ENCODE peak calls at places on chromosomes 4 and X, in nine cellular contexts. One of them, this sample, is unnamed.

GRCh38 chrX:12984629-12985303 is 9.9 kb downstream of the TMSB4X start:
- DNase-seq in CD4-positive, alpha-beta T cell: no peak
- DNase-seq in substantia nigra: no peak
- DNase-seq in ureter: no peak
- DNase-seq in NCI-H2029: peak; percentile 53
- DNase-seq in NCI-H748 treated with DMSO at 0.1 percent for 48 hours: no peak
- DNase-seq in globus pallidus: no peak
- DNase-seq in adrenal gland: no peak
- DNase-seq in activated gamma-delta T cell treated with anti-CD3 and anti-CD28 coated beads, Interleukin-2, amount 50 U/mL, for 16 hours: no peak
- DNase-seq in this sample: peak; percentile 51

GRCh38 chr4:76993787-76994641 is 44.5 kb downstream of the SEPTIN11 start:
- DNase-seq in ureter: no peak
- DNase-seq in NCI-H748 treated with DMSO at 0.1 percent for 48 hours: no peak
- DNase-seq in globus pallidus: no peak
- DNase-seq in NCI-H2029: peak; percentile 92
- DNase-seq in CD4-positive, alpha-beta T cell: peak; percentile 37
- DNase-seq in adrenal gland: no peak
- DNase-seq in activated gamma-delta T cell treated with anti-CD3 and anti-CD28 coated beads, Interleukin-2, amount 50 U/mL, for 16 hours: peak; percentile 12
- DNase-seq in substantia nigra: no peak
- DNase-seq in this sample: no peak

GRCh38 chr4:16066586-16067128 is 17.2 kb downstream of the PROM1 start:
- DNase-seq in globus pallidus: no peak
- DNase-seq in NCI-H2029: peak; percentile 64
- DNase-seq in NCI-H748 treated with DMSO at 0.1 percent for 48 hours: no peak
- DNase-seq in CD4-positive, alpha-beta T cell: no peak
- DNase-seq in substantia nigra: no peak
- DNase-seq in adrenal gland: no peak
- DNase-seq in ureter: no peak
- DNase-seq in activated gamma-delta T cell treated with anti-CD3 and anti-CD28 coated beads, Interleukin-2, amount 50 U/mL, for 16 hours: no peak
- DNase-seq in this sample: no peak

GRCh38 chr4:7607156-7607910 is 172.6 kb upstream of the PSAPL1 start:
- DNase-seq in globus pallidus: no peak
- DNase-seq in CD4-positive, alpha-beta T cell: no peak
- DNase-seq in NCI-H2029: no peak
- DNase-seq in NCI-H748 treated with DMSO at 0.1 percent for 48 hours: no peak
- DNase-seq in adrenal gland: no peak
- DNase-seq in substantia nigra: no peak
- DNase-seq in activated gamma-delta T cell treated with anti-CD3 and anti-CD28 coated beads, Interleukin-2, amount 50 U/mL, for 16 hours: no peak
- DNase-seq in ureter: no peak
- DNase-seq in this sample: no peak

GRCh38 chr4:156779774-156780173 is 191.8 kb downstream of the PDGFC start:
- DNase-seq in globus pallidus: no peak
- DNase-seq in NCI-H748 treated with DMSO at 0.1 percent for 48 hours: no peak
- DNase-seq in NCI-H2029: no peak
- DNase-seq in CD4-positive, alpha-beta T cell: no peak
- DNase-seq in ureter: no peak
- DNase-seq in activated gamma-delta T cell treated with anti-CD3 and anti-CD28 coated beads, Interleukin-2, amount 50 U/mL, for 16 hours: no peak
- DNase-seq in adrenal gland: no peak
- DNase-seq in substantia nigra: no peak
- DNase-seq in this sample: no peak

GRCh38 chr4:6019316-6020263 is 1.4 kb upstream of the C4orf50 start:
- DNase-seq in ureter: no peak
- DNase-seq in activated gamma-delta T cell treated with anti-CD3 and anti-CD28 coated beads, Interleukin-2, amount 50 U/mL, for 16 hours: no peak
- DNase-seq in substantia nigra: no peak
- DNase-seq in NCI-H748 treated with DMSO at 0.1 percent for 48 hours: no peak
- DNase-seq in NCI-H2029: peak; percentile 20
- DNase-seq in adrenal gland: peak; percentile 24
- DNase-seq in CD4-positive, alpha-beta T cell: no peak
- DNase-seq in globus pallidus: peak; percentile 34
- DNase-seq in this sample: peak; percentile 23

GRCh38 chr4:26978387-26979071 is 117.9 kb downstream of the STIM2 start:
- DNase-seq in adrenal gland: no peak
- DNase-seq in CD4-positive, alpha-beta T cell: no peak
- DNase-seq in substantia nigra: no peak
- DNase-seq in ureter: no peak
- DNase-seq in globus pallidus: no peak
- DNase-seq in NCI-H2029: no peak
- DNase-seq in NCI-H748 treated with DMSO at 0.1 percent for 48 hours: no peak
- DNase-seq in activated gamma-delta T cell treated with anti-CD3 and anti-CD28 coated beads, Interleukin-2, amount 50 U/mL, for 16 hours: no peak
- DNase-seq in this sample: no peak

GRCh38 chr4:104897297-104897645 is 249.4 kb upstream of the TET2 start:
- DNase-seq in CD4-positive, alpha-beta T cell: no peak
- DNase-seq in substantia nigra: no peak
- DNase-seq in activated gamma-delta T cell treated with anti-CD3 and anti-CD28 coated beads, Interleukin-2, amount 50 U/mL, for 16 hours: no peak
- DNase-seq in NCI-H748 treated with DMSO at 0.1 percent for 48 hours: no peak
- DNase-seq in ureter: no peak
- DNase-seq in globus pallidus: no peak
- DNase-seq in adrenal gland: no peak
- DNase-seq in NCI-H2029: no peak
- DNase-seq in this sample: no peak

GRCh38 chr4:169383724-169384123 is 113.0 kb upstream of the SH3RF1 start:
- DNase-seq in activated gamma-delta T cell treated with anti-CD3 and anti-CD28 coated beads, Interleukin-2, amount 50 U/mL, for 16 hours: no peak
- DNase-seq in CD4-positive, alpha-beta T cell: no peak
- DNase-seq in substantia nigra: no peak
- DNase-seq in ureter: no peak
- DNase-seq in adrenal gland: no peak
- DNase-seq in NCI-H748 treated with DMSO at 0.1 percent for 48 hours: no peak
- DNase-seq in NCI-H2029: no peak
- DNase-seq in globus pallidus: no peak
- DNase-seq in this sample: no peak

GRCh38 chr4:67397931-67398330 is 147.4 kb downstream of the CENPC start:
- DNase-seq in substantia nigra: no peak
- DNase-seq in activated gamma-delta T cell treated with anti-CD3 and anti-CD28 coated beads, Interleukin-2, amount 50 U/mL, for 16 hours: no peak
- DNase-seq in adrenal gland: no peak
- DNase-seq in CD4-positive, alpha-beta T cell: no peak
- DNase-seq in globus pallidus: no peak
- DNase-seq in ureter: no peak
- DNase-seq in NCI-H2029: no peak
- DNase-seq in NCI-H748 treated with DMSO at 0.1 percent for 48 hours: no peak
- DNase-seq in this sample: no peak

GRCh38 chr4:142248946-142249345 is 597.2 kb downstream of the INPP4B start:
- DNase-seq in CD4-positive, alpha-beta T cell: no peak
- DNase-seq in globus pallidus: no peak
- DNase-seq in substantia nigra: no peak
- DNase-seq in NCI-H2029: no peak
- DNase-seq in NCI-H748 treated with DMSO at 0.1 percent for 48 hours: no peak
- DNase-seq in adrenal gland: no peak
- DNase-seq in activated gamma-delta T cell treated with anti-CD3 and anti-CD28 coated beads, Interleukin-2, amount 50 U/mL, for 16 hours: no peak
- DNase-seq in ureter: no peak
- DNase-seq in this sample: no peak

GRCh38 chr4:84218002-84218401 is 281.1 kb downstream of the NKX6-1 start:
- DNase-seq in ureter: no peak
- DNase-seq in CD4-positive, alpha-beta T cell: no peak
- DNase-seq in activated gamma-delta T cell treated with anti-CD3 and anti-CD28 coated beads, Interleukin-2, amount 50 U/mL, for 16 hours: no peak
- DNase-seq in substantia nigra: no peak
- DNase-seq in adrenal gland: no peak
- DNase-seq in globus pallidus: peak; percentile 8
- DNase-seq in NCI-H748 treated with DMSO at 0.1 percent for 48 hours: no peak
- DNase-seq in NCI-H2029: no peak
- DNase-seq in this sample: no peak

GRCh38 chr4:153616005-153616555 is 68.0 kb upstream of the TLR2 start:
- DNase-seq in NCI-H748 treated with DMSO at 0.1 percent for 48 hours: no peak
- DNase-seq in NCI-H2029: no peak
- DNase-seq in globus pallidus: no peak
- DNase-seq in CD4-positive, alpha-beta T cell: no peak
- DNase-seq in activated gamma-delta T cell treated with anti-CD3 and anti-CD28 coated beads, Interleukin-2, amount 50 U/mL, for 16 hours: no peak
- DNase-seq in substantia nigra: no peak
- DNase-seq in ureter: no peak
- DNase-seq in adrenal gland: no peak
- DNase-seq in this sample: no peak

GRCh38 chr4:143389543-143390195 is 53.0 kb downstream of the GAB1 start:
- DNase-seq in globus pallidus: no peak
- DNase-seq in NCI-H748 treated with DMSO at 0.1 percent for 48 hours: no peak
- DNase-seq in activated gamma-delta T cell treated with anti-CD3 and anti-CD28 coated beads, Interleukin-2, amount 50 U/mL, for 16 hours: no peak
- DNase-seq in CD4-positive, alpha-beta T cell: no peak
- DNase-seq in adrenal gland: no peak
- DNase-seq in substantia nigra: no peak
- DNase-seq in ureter: no peak
- DNase-seq in NCI-H2029: peak; percentile 18
- DNase-seq in this sample: no peak

GRCh38 chrX:136386821-136387220 is 86.1 kb downstream of the ADGRG4 start:
- DNase-seq in globus pallidus: no peak
- DNase-seq in CD4-positive, alpha-beta T cell: no peak
- DNase-seq in adrenal gland: no peak
- DNase-seq in NCI-H2029: no peak
- DNase-seq in substantia nigra: no peak
- DNase-seq in NCI-H748 treated with DMSO at 0.1 percent for 48 hours: peak; percentile 80
- DNase-seq in ureter: no peak
- DNase-seq in activated gamma-delta T cell treated with anti-CD3 and anti-CD28 coated beads, Interleukin-2, amount 50 U/mL, for 16 hours: no peak
- DNase-seq in this sample: no peak

GRCh38 chr4:174559894-174560293 is 37.6 kb upstream of the HPGD start:
- DNase-seq in adrenal gland: no peak
- DNase-seq in ureter: peak; percentile 57
- DNase-seq in activated gamma-delta T cell treated with anti-CD3 and anti-CD28 coated beads, Interleukin-2, amount 50 U/mL, for 16 hours: no peak
- DNase-seq in NCI-H2029: no peak
- DNase-seq in substantia nigra: no peak
- DNase-seq in NCI-H748 treated with DMSO at 0.1 percent for 48 hours: no peak
- DNase-seq in CD4-positive, alpha-beta T cell: no peak
- DNase-seq in globus pallidus: no peak
- DNase-seq in this sample: no peak

GRCh38 chrX:45628041-45628440 is 427.4 kb upstream of the DIPK2B start:
- DNase-seq in substantia nigra: no peak
- DNase-seq in activated gamma-delta T cell treated with anti-CD3 and anti-CD28 coated beads, Interleukin-2, amount 50 U/mL, for 16 hours: no peak
- DNase-seq in adrenal gland: no peak
- DNase-seq in ureter: no peak
- DNase-seq in globus pallidus: no peak
- DNase-seq in CD4-positive, alpha-beta T cell: no peak
- DNase-seq in NCI-H2029: no peak
- DNase-seq in NCI-H748 treated with DMSO at 0.1 percent for 48 hours: no peak
- DNase-seq in this sample: no peak

GRCh38 chr4:7382634-7383014 is 52.1 kb downstream of the PSAPL1 start:
- DNase-seq in CD4-positive, alpha-beta T cell: no peak
- DNase-seq in NCI-H748 treated with DMSO at 0.1 percent for 48 hours: no peak
- DNase-seq in substantia nigra: no peak
- DNase-seq in adrenal gland: no peak
- DNase-seq in activated gamma-delta T cell treated with anti-CD3 and anti-CD28 coated beads, Interleukin-2, amount 50 U/mL, for 16 hours: no peak
- DNase-seq in globus pallidus: no peak
- DNase-seq in NCI-H2029: no peak
- DNase-seq in ureter: no peak
- DNase-seq in this sample: no peak

GRCh38 chr4:121156822-121157769 is 7.0 kb downstream of the TNIP3 start:
- DNase-seq in activated gamma-delta T cell treated with anti-CD3 and anti-CD28 coated beads, Interleukin-2, amount 50 U/mL, for 16 hours: no peak
- DNase-seq in NCI-H748 treated with DMSO at 0.1 percent for 48 hours: no peak
- DNase-seq in CD4-positive, alpha-beta T cell: no peak
- DNase-seq in globus pallidus: peak; percentile 23
- DNase-seq in NCI-H2029: no peak
- DNase-seq in ureter: no peak
- DNase-seq in substantia nigra: peak; percentile 8
- DNase-seq in adrenal gland: peak; percentile 20
- DNase-seq in this sample: no peak

GRCh38 chrX:20515841-20516461 is 249.2 kb upstream of the RPS6KA3 start:
- DNase-seq in ureter: no peak
- DNase-seq in CD4-positive, alpha-beta T cell: no peak
- DNase-seq in adrenal gland: no peak
- DNase-seq in NCI-H2029: peak; percentile 35
- DNase-seq in globus pallidus: no peak
- DNase-seq in substantia nigra: no peak
- DNase-seq in NCI-H748 treated with DMSO at 0.1 percent for 48 hours: no peak
- DNase-seq in activated gamma-delta T cell treated with anti-CD3 and anti-CD28 coated beads, Interleukin-2, amount 50 U/mL, for 16 hours: no peak
- DNase-seq in this sample: peak; percentile 4

GRCh38 chrX:84205276-84205675 is 17.3 kb upstream of the RPS6KA6 start:
- DNase-seq in NCI-H2029: no peak
- DNase-seq in CD4-positive, alpha-beta T cell: no peak
- DNase-seq in globus pallidus: no peak
- DNase-seq in activated gamma-delta T cell treated with anti-CD3 and anti-CD28 coated beads, Interleukin-2, amount 50 U/mL, for 16 hours: no peak
- DNase-seq in ureter: no peak
- DNase-seq in NCI-H748 treated with DMSO at 0.1 percent for 48 hours: no peak
- DNase-seq in adrenal gland: no peak
- DNase-seq in substantia nigra: no peak
- DNase-seq in this sample: no peak

GRCh38 chr4:52892880-52893279 is 30.8 kb downstream of the RASL11B start:
- DNase-seq in ureter: no peak
- DNase-seq in NCI-H748 treated with DMSO at 0.1 percent for 48 hours: no peak
- DNase-seq in NCI-H2029: no peak
- DNase-seq in CD4-positive, alpha-beta T cell: no peak
- DNase-seq in substantia nigra: no peak
- DNase-seq in adrenal gland: no peak
- DNase-seq in globus pallidus: no peak
- DNase-seq in activated gamma-delta T cell treated with anti-CD3 and anti-CD28 coated beads, Interleukin-2, amount 50 U/mL, for 16 hours: no peak
- DNase-seq in this sample: no peak

This sample was measured in prostate gland.